ENCODE peak calls at places on chromosomes 1 and 21, in four cellular contexts. Q is endothelial cell of umbilical vein, G is GM12878, T is HepG2. W is an unnamed sample.

GRCh38 chr1:232388363-232388762 is 241.6 kb downstream of the SIPA1L2 start:
- DNase-seq in Q (no peak), G (no peak), T (no peak), W (no peak)

GRCh38 chr1:180288232-180288818 is 58.3 kb downstream of the LHX4 start:
- DNase-seq in Q (no peak), G (no peak), T (no peak), W (peak)

GRCh38 chr1:76074321-76075187 is at the start of gene ST6GALNAC3:
- DNase-seq in Q (peak), G (no peak), T (peak), W (peak)

GRCh38 chr1:154758346-154758745 is 111.7 kb downstream of the KCNN3 start:
- DNase-seq in Q (no peak), G (no peak), T (no peak), W (no peak)

GRCh38 chr1:110524311-110525249 is 5.6 kb upstream of the KCNA10 start:
- DNase-seq in Q (peak), G (no peak), T (peak), W (peak)

GRCh38 chr1:23718482-23718881 is 24.8 kb upstream of the ELOA start:
- DNase-seq in Q (peak), G (no peak), T (peak), W (peak)

GRCh38 chr1:175900171-175900570 is 156.8 kb upstream of the TNR start:
- DNase-seq in Q (no peak), G (no peak), T (no peak), W (no peak)

GRCh38 chr21:15617968-15618367 is 111.8 kb upstream of the USP25 start:
- DNase-seq in Q (peak), G (no peak), T (no peak), W (no peak)

DNA sequence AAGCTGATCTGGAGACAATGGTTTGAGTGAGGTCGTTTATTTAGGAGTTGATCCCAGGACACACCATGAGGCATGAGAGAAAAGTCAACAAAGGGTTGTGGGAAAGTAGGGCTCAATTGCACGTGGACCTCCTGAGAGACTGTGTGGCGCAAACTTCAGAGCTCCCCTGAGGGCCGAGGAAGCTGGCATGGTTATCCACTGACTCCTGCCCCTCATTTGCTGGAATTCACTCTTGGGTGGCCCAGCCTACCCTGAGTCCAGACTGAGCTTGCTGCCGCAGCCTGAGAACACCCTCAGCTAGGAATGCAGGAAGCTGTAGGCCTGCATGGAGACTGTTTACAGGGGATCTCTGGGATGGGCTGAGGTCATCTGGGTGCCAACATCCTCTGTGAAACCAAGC is 301.0 kb downstream of the RWDD3 start:
- DNase-seq in Q (no peak), G (no peak), T (no peak), W (no peak)
- TF ChIP-seq POLR2AphosphoS5 in Q (no peak), G (no peak), T (no peak), W (no peak)

DNA sequence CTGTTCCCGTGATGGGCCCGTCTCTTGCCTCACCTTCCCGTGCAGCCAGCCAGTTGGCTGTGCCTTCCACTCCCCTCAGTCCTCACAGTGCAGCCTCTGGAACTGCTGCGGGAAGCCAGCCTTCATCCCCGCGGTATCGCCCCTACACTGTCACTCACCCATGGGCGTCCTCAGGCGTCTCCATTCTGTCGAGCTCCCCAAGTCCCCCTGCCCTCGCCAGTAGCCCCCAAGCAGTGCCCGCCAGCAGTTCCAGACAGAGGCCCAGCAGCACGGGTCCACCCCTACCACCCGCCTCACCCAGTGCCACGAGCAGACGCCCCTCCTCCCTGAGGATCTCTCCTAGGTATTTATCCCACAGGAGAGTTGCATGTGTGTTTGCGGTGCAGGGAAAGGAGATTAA is 73.5 kb downstream of the UBE4B start:
- DNase-seq in Q (no peak), G (no peak), T (no peak), W (no peak)
- TF ChIP-seq MYC in Q (no peak), G (no peak), T (no peak), W (no peak)

GRCh38 chr1:234960722-234961467 is 167.7 kb downstream of the TOMM20 start:
- DNase-seq in Q (peak), G (no peak), T (peak), W (no peak)

GRCh38 chr1:234963904-234964702 is 164.5 kb downstream of the TOMM20 start:
- DNase-seq in Q (peak), G (no peak), T (peak), W (no peak)

GRCh38 chr1:234962340-234962989 is 166.2 kb downstream of the TOMM20 start:
- DNase-seq in Q (no peak), G (peak), T (peak), W (peak)

GRCh38 chr1:234963180-234963903 is 165.3 kb downstream of the TOMM20 start:
- DNase-seq in Q (peak), G (peak), T (peak), W (peak)

GRCh38 chr1:234961468-234962339 is 166.9 kb downstream of the TOMM20 start:
- DNase-seq in Q (peak), G (no peak), T (no peak), W (no peak)
- TF ChIP-seq POLR2AphosphoS5 in Q (no peak), G (peak), T (peak), W (no peak)

GRCh38 chr1:46298387-46298786 is 5.0 kb downstream of the LRRC41 start:
- DNase-seq in Q (no peak), G (no peak), T (no peak), W (no peak)

GRCh38 chr1:46301406-46302090 is 1.9 kb downstream of the LRRC41 start:
- DNase-seq in Q (no peak), G (no peak), T (peak), W (peak)

GRCh38 chr1:46303038-46303871 is at the start of the genes LRRC41 and UQCRH:
- DNase-seq in Q (peak), G (peak), T (peak), W (peak)

GRCh38 chr1:46302091-46303037 is 1.1 kb downstream of the LRRC41 start:
- DNase-seq in Q (peak), G (no peak), T (peak), W (peak)

GRCh38 chr1:46300673-46301405 is 2.6 kb downstream of the LRRC41 start:
- DNase-seq in Q (peak), G (no peak), T (no peak), W (no peak)
- TF ChIP-seq MYC in Q (no peak), G (no peak), T (no peak), W (no peak)

GRCh38 chr1:84367219-84367618 is 31.1 kb upstream of the DNASE2B start:
- DNase-seq in Q (no peak), G (no peak), T (no peak), W (no peak)

GRCh38 chr1:84366786-84367185 is 31.5 kb upstream of the DNASE2B start:
- DNase-seq in Q (no peak), G (no peak), T (no peak), W (no peak)

GRCh38 chr1:84363622-84364021 is 34.7 kb upstream of the DNASE2B start:
- DNase-seq in Q (no peak), G (no peak), T (no peak), W (no peak)

GRCh38 chr1:84363019-84363418 is 35.3 kb upstream of the DNASE2B start:
- DNase-seq in Q (no peak), G (no peak), T (no peak), W (peak)

DNA sequence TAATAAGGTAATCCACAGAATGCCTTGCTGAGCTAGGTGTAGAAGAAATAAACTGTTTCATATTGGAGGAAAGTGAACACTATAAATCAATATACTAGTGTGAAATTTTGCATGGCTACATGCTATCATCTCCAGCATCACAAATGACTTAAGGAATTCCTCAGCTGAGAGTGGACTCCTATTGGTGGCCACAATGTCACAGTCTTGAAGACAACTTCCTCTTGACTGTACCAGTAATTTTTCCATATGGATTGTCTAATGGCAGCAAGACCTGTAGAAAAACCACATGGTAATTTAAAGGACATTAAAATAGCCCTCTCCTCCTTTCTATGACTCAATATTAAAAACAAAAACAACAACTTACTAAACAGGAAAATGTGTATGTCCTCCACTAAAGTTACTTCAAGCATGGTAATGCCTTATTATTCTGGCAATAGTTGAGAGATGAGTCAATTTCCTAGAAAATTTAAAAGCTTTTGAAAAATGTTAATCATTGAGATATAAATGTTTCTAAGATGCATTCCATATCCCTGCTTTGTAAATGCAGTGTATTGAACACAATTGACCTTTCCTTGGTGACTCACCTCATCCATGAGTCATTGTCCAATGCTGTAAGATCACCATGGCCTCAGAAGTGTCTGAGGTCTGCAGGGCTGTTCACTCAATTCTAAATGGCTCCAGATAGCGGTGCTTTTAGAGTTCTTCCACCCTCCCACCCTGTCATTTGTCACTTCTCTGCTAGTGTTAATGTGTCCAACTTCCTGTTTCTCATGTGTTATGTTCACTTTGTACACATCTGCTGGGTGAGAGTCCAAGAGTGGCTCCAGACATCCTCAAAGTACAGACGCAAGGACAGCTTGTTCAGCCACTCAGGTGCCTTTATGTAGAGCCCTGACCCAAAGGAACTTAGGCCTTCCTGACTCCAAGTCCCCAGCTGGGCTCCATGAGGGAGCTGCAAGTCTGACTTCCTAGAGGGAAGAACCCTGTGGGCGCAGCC is 32.8 kb upstream of the DNASE2B start:
- DNase-seq in Q (peak), G (no peak), T (peak), W (peak)
- TF ChIP-seq POLR2AphosphoS5 in Q (peak), G (no peak), T (no peak), W (no peak)

GRCh38 chr1:54542962-54543539 is 5.0 kb upstream of the ACOT11 start:
- DNase-seq in Q (peak), G (no peak), T (no peak), W (peak)
- TF ChIP-seq MYC in Q (no peak), G (no peak), T (no peak), W (no peak)

DNA sequence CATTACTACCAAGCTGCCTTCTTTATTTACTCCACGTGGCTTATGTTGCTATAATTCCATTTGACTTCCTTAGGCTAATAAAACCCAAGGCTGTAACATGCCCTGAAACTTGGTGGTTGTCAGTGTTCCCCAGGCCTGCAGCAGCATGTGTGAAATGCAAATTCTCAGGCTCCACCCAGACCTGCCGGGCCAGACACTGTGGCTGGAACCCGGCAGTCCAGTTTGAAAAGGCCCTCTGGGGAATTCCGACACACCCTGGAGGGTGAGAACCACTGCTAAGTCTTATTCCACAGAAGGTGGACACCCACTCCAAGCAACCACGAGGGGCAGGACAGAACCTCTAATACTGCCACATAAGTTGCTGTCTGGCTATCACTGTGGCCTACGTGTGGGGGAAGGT is 41.4 kb downstream of the URB1 start:
- DNase-seq in Q (no peak), G (no peak), T (no peak), W (no peak)
- TF ChIP-seq POLR2AphosphoS5 in Q (no peak), G (no peak), T (no peak), W (no peak)

GRCh38 chr1:8663090-8663802 is 154.2 kb downstream of the RERE start:
- DNase-seq in Q (no peak), G (no peak), T (peak), W (no peak)
- TF ChIP-seq MYC in Q (no peak), G (no peak), T (no peak), W (no peak)

W was measured in K562.